ENCODE peak calls at places on chromosomes 4 and X, in five cellular contexts. E, Y, N, R and W are unnamed samples.

GRCh38 chr4:146495277-146495676 is 26.5 kb downstream of the SLC10A7 start:
- DNase-seq in R (no peak), N (peak), E (no peak), Y (no peak), W (no peak)

GRCh38 chr4:48138936-48139335 is 4.9 kb upstream of the TXK start:
- DNase-seq in E (no peak), Y (no peak), R (peak), N (no peak), W (peak)

GRCh38 chrX:49844622-49845021 is 15.5 kb downstream of the PAGE4 start:
- DNase-seq in R (no peak), E (no peak), Y (no peak), N (no peak), W (no peak)

GRCh38 chr4:80049402-80049801 is 23.6 kb downstream of the ANTXR2 start:
- DNase-seq in E (no peak), N (no peak), Y (no peak), R (no peak), W (no peak)

GRCh38 chr4:134145369-134145768 is 56.2 kb downstream of the PABPC4L start:
- DNase-seq in Y (no peak), N (no peak), R (no peak), E (no peak), W (no peak)

GRCh38 chr4:170667814-170668213 is 578.1 kb upstream of the AADAT start:
- DNase-seq in Y (no peak), N (no peak), R (no peak), E (no peak), W (no peak)

GRCh38 chrX:143058096-143058495 is 32.4 kb downstream of the SPANXN4 start:
- DNase-seq in E (no peak), R (no peak), Y (no peak), N (no peak), W (no peak)

GRCh38 chr4:39151120-39151713 is 31.1 kb upstream of the WDR19 start:
- DNase-seq in R (peak), N (peak), E (no peak), Y (no peak), W (no peak)

GRCh38 chr4:138275216-138275615 is 33.1 kb upstream of the SLC7A11 start:
- DNase-seq in R (no peak), E (no peak), N (no peak), Y (no peak), W (no peak)

GRCh38 chr4:82223715-82224114 is 150.1 kb downstream of the HNRNPD start:
- DNase-seq in N (no peak), E (no peak), Y (no peak), R (peak), W (no peak)

GRCh38 chr4:79164961-79165610 is 160.8 kb downstream of the NAA11 start:
- DNase-seq in E (no peak), Y (no peak), R (no peak), N (no peak), W (no peak)

GRCh38 chrX:132004728-132005127 is 18.4 kb upstream of the STK26 start:
- DNase-seq in Y (no peak), R (no peak), N (no peak), E (no peak), W (no peak)

GRCh38 chr4:181950372-181951127 is 292.7 kb upstream of the TENM3 start:
- DNase-seq in Y (no peak), N (no peak), R (no peak), E (no peak), W (no peak)

GRCh38 chr4:40238008-40238699 is 41.3 kb downstream of the RHOH start:
- DNase-seq in Y (no peak), E (no peak), R (no peak), N (no peak), W (no peak)

GRCh38 chr4:107682306-107682705 is 37.7 kb downstream of the PAPSS1 start:
- DNase-seq in R (no peak), N (no peak), E (no peak), Y (peak), W (no peak)

GRCh38 chr4:110654254-110654635 is 31.4 kb upstream of the PITX2 start:
- DNase-seq in Y (no peak), R (no peak), N (peak), E (no peak), W (no peak)

GRCh38 chr4:76308548-76308947 is 2.0 kb downstream of the STBD1 start:
- DNase-seq in E (no peak), N (no peak), R (no peak), Y (peak), W (no peak)

GRCh38 chr4:69322055-69322454 is 41.8 kb downstream of the UGT2B28 start:
- DNase-seq in R (no peak), N (peak), E (no peak), Y (no peak), W (no peak)

GRCh38 chr4:76696109-76696508 is 201.8 kb downstream of the SOWAHB start:
- DNase-seq in R (no peak), Y (no peak), N (peak), E (no peak), W (no peak)

GRCh38 chr4:6892909-6893202 is 16.8 kb upstream of the TBC1D14 start:
- DNase-seq in Y (no peak), R (no peak), N (no peak), E (no peak), W (no peak)

GRCh38 chrX:132614297-132614696 is 125.5 kb upstream of the MBNL3 start:
- DNase-seq in E (no peak), Y (no peak), R (peak), N (no peak), W (no peak)

GRCh38 chrX:116241001-116241400 is 70.5 kb downstream of the AGTR2 start:
- DNase-seq in Y (no peak), E (no peak), R (no peak), N (no peak), W (no peak)

GRCh38 chr4:155207534-155208257 is 740 bp upstream of the NPY2R start:
- DNase-seq in Y (no peak), N (peak), E (no peak), R (no peak), W (no peak)

GRCh38 chrX:47194388-47194787 is 759 bp downstream of the UBA1 start:
- DNase-seq in R (no peak), E (no peak), N (no peak), Y (no peak), W (no peak)

GRCh38 chr4:184954482-184954881 is 63.8 kb upstream of the HELT start:
- DNase-seq in N (no peak), R (no peak), E (no peak), Y (no peak), W (no peak)

GRCh38 chr4:112296949-112297483 is at the start of gene ALPK1:
- DNase-seq in Y (no peak), N (peak), R (peak), E (no peak), W (no peak)

GRCh38 chr4:58166496-58166895 is 1056.3 kb upstream of the IGFBP7 start:
- DNase-seq in R (no peak), N (no peak), Y (no peak), E (no peak), W (no peak)

GRCh38 chr4:156672924-156673323 is 298.7 kb downstream of the PDGFC start:
- DNase-seq in Y (no peak), N (peak), E (no peak), R (no peak), W (no peak)

GRCh38 chrX:122910697-122911096 is 273.4 kb upstream of the GRIA3 start:
- DNase-seq in Y (no peak), N (no peak), E (no peak), R (no peak), W (no peak)

GRCh38 chrX:49039598-49040375 is 3.4 kb downstream of the TFE3 start:
- DNase-seq in R (peak), E (no peak), N (peak), Y (peak), W (peak)

GRCh38 chr4:182276214-182277109 is 33.3 kb downstream of the TENM3 start:
- DNase-seq in N (no peak), Y (no peak), R (no peak), E (no peak), W (no peak)

GRCh38 chr4:156705291-156705690 is 266.3 kb downstream of the PDGFC start:
- DNase-seq in Y (no peak), N (peak), R (no peak), E (no peak), W (no peak)

GRCh38 chr4:168585168-168586091 is 88.6 kb downstream of the PALLD start:
- DNase-seq in R (peak), N (peak), Y (peak), E (no peak), W (peak)

GRCh38 chr4:54971474-54971950 is 153.9 kb downstream of the KDR start:
- DNase-seq in R (peak), N (peak), E (no peak), Y (no peak), W (peak)

DNA sequence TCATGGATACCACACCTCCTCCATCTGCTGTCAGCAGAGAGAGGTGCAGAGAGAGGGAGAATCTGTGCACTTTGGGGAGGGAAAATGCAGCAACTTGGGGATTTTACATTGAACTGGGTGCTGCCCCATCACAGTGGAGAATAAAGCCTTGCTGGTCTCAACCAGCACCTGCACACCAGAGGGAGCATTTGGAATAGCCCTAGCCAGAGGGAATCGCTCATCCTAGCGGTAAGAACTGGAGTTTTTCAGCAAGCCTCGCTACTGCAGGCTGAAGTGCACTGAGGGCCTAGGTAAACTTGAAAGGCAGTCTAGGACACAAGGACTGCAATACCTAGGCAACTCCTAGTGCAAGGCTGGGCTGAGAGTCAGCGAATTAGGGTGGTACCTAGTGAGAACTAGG is 148.7 kb downstream of the KDR start:
- DNase-seq in E (no peak), N (no peak), R (no peak), Y (no peak), W (no peak)
- TF ChIP-seq CTCF in E (no peak), N (no peak), R (no peak), Y (no peak), W (no peak)

GRCh38 chrX:70289168-70289792 is 447 bp downstream of the PDZD11 start:
- DNase-seq in R (no peak), E (no peak), N (peak), Y (no peak), W (no peak)

GRCh38 chrX:70289793-70290770 is at the start of the genes KIF4A and PDZD11:
- DNase-seq in Y (peak), R (peak), N (peak), E (peak), W (peak)

GRCh38 chrX:70292788-70293187 is 2.9 kb downstream of the KIF4A start:
- DNase-seq in R (no peak), E (no peak), N (no peak), Y (no peak), W (no peak)

DNA sequence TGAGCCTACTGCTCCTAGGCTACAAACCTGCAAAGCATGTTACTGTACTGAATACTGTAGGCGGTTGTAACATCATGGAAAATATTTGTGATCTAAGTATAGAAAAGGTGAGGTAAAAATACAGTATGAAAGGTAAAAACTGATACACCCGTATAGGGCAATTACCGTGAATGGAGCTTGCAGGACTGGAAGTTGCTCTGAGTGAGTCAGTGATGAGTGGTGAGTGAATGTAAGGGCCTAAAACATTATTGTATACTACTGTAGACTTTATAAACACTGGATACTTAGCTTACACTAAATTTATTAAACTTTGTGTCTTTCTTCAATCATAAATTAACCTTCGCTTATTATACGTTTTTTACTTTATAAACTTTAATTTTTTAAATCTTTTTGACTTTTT is 3.7 kb downstream of the KIF4A start:
- DNase-seq in N (peak), R (no peak), E (no peak), Y (no peak), W (no peak)
- TF ChIP-seq CTCF in N (no peak), R (no peak), E (no peak), Y (no peak), W (no peak)

DNA sequence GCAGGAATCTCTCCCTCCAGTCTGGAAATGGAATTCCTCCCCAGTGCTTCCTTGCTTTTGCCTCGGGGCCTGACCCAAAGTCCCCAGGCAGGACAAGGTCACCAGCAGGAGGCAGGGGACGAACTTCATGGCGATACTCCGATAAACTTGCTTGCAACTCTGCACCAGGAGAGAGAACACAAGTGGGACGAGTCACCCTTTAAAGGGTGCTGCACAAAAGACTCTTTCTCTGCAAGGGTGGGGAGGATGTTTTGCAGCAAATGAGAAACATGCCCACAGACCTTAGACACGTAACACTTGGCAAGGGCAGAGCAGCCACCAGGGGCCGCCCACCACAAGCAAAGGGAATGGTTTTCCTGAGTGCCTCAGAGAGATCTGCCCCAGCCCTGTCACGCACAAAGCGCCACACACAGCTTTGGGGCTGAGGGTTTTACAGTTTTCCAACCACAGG is at the start of gene FGFBP2:
- DNase-seq in E (no peak), N (peak), R (peak), Y (no peak), W (no peak)
- TF ChIP-seq CTCF in E (no peak), N (peak), R (peak), Y (no peak), W (peak)

DNA sequence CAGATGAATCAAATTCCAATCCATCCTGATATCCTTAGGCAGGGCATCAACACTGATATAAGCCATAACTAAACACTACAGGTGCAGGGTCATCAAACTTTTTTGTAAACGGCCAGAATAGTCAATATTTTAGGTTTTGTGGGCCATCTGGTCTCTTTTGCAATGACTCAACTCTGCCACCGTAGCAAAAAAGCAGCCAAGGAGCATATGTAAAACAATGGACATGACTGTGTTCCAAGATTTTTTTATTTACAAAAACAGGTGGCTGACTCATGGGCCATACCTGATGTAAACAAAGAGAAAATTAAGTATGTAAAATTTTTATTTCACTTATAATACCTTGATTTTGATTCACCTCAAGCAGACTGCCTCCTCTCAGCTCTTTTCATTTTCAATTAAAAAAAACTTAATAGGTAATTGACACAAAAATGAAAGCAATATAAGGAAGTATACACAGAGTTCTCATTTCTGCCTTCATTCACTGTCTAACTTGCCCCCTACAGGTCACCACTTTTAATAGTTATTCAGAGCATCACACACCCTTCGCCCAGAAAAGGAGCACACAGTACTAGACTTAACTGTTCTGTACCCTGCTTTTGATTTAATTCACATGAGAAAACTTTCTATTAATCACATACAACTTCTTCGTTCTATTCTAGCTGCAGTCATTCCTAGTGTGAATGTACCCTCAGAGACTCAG is 35.3 kb upstream of the GPM6B start:
- DNase-seq in N (no peak), R (peak), E (no peak), Y (no peak), W (peak)
- TF ChIP-seq CTCF in N (no peak), R (peak), E (no peak), Y (no peak), W (peak)

GRCh38 chr4:18100657-18101056 is 79.1 kb upstream of the LCORL start:
- DNase-seq in E (no peak), R (no peak), N (no peak), Y (no peak), W (no peak)
- TF ChIP-seq CTCF in E (no peak), R (no peak), N (no peak), Y (no peak), W (no peak)